ENCODE peak calls at places on chromosomes 12 and 14, in ten cellular contexts. One of them, this sample, is unnamed.

GRCh38 chr12:49295087-49296001 is at the start of gene PRPH:
- DNase-seq in gastrocnemius medialis: no peak
- DNase-seq in hepatocyte: no peak
- DNase-seq in right lobe of liver: no peak
- DNase-seq in CD8-positive, alpha-beta T cell: no peak
- DNase-seq in AG04450: no peak
- DNase-seq in colonic mucosa: no peak
- DNase-seq in body of pancreas: peak
- DNase-seq in epithelial cell of prostate: no peak
- DNase-seq in heart left ventricle: no peak
- DNase-seq in this sample: no peak

GRCh38 chr14:54931598-54932340 is 29.1 kb upstream of the GCH1 start:
- DNase-seq in gastrocnemius medialis: no peak
- DNase-seq in hepatocyte: no peak
- DNase-seq in right lobe of liver: no peak
- DNase-seq in CD8-positive, alpha-beta T cell: no peak
- DNase-seq in AG04450: no peak
- DNase-seq in colonic mucosa: no peak
- DNase-seq in body of pancreas: no peak
- DNase-seq in epithelial cell of prostate: no peak
- DNase-seq in heart left ventricle: no peak
- DNase-seq in this sample: no peak

GRCh38 chr12:58408516-58408915 is 467.1 kb downstream of the ATP23 start:
- DNase-seq in gastrocnemius medialis: no peak
- DNase-seq in hepatocyte: no peak
- DNase-seq in right lobe of liver: no peak
- DNase-seq in CD8-positive, alpha-beta T cell: no peak
- DNase-seq in AG04450: no peak
- DNase-seq in colonic mucosa: no peak
- DNase-seq in body of pancreas: no peak
- DNase-seq in epithelial cell of prostate: no peak
- DNase-seq in heart left ventricle: no peak
- DNase-seq in this sample: no peak

GRCh38 chr12:54589964-54590363 is 1.5 kb upstream of the PPP1R1A start:
- DNase-seq in gastrocnemius medialis: no peak
- DNase-seq in hepatocyte: no peak
- DNase-seq in right lobe of liver: no peak
- DNase-seq in CD8-positive, alpha-beta T cell: no peak
- DNase-seq in AG04450: no peak
- DNase-seq in colonic mucosa: no peak
- DNase-seq in body of pancreas: no peak
- DNase-seq in epithelial cell of prostate: no peak
- DNase-seq in heart left ventricle: no peak
- DNase-seq in this sample: no peak

GRCh38 chr12:132026796-132027500 is 77.2 kb downstream of the EP400 start:
- DNase-seq in gastrocnemius medialis: no peak
- DNase-seq in hepatocyte: no peak
- DNase-seq in right lobe of liver: no peak
- DNase-seq in CD8-positive, alpha-beta T cell: no peak
- DNase-seq in AG04450: no peak
- DNase-seq in colonic mucosa: no peak
- DNase-seq in body of pancreas: no peak
- DNase-seq in epithelial cell of prostate: no peak
- DNase-seq in heart left ventricle: no peak
- DNase-seq in this sample: no peak

GRCh38 chr12:3218846-3219632 is 141.9 kb downstream of the TSPAN9 start:
- DNase-seq in gastrocnemius medialis: no peak
- DNase-seq in hepatocyte: no peak
- DNase-seq in right lobe of liver: no peak
- DNase-seq in CD8-positive, alpha-beta T cell: peak
- DNase-seq in AG04450: no peak
- DNase-seq in colonic mucosa: no peak
- DNase-seq in body of pancreas: no peak
- DNase-seq in epithelial cell of prostate: no peak
- DNase-seq in heart left ventricle: no peak
- DNase-seq in this sample: no peak

GRCh38 chr12:106986625-106987389 is at the start of gene MTERF2:
- DNase-seq in gastrocnemius medialis: peak
- DNase-seq in hepatocyte: peak
- DNase-seq in right lobe of liver: peak
- DNase-seq in CD8-positive, alpha-beta T cell: peak
- DNase-seq in AG04450: peak
- DNase-seq in colonic mucosa: peak
- DNase-seq in body of pancreas: peak
- DNase-seq in epithelial cell of prostate: peak
- DNase-seq in heart left ventricle: peak
- DNase-seq in this sample: peak

GRCh38 chr14:100841445-100842403 is 15.8 kb downstream of the MEG3 start:
- DNase-seq in gastrocnemius medialis: no peak
- DNase-seq in hepatocyte: no peak
- DNase-seq in right lobe of liver: no peak
- DNase-seq in CD8-positive, alpha-beta T cell: no peak
- DNase-seq in AG04450: no peak
- DNase-seq in colonic mucosa: no peak
- DNase-seq in body of pancreas: no peak
- DNase-seq in epithelial cell of prostate: no peak
- DNase-seq in heart left ventricle: no peak
- DNase-seq in this sample: no peak

GRCh38 chr12:45839917-45840316 is 110.4 kb downstream of the ARID2 start:
- DNase-seq in gastrocnemius medialis: no peak
- DNase-seq in hepatocyte: no peak
- DNase-seq in right lobe of liver: no peak
- DNase-seq in CD8-positive, alpha-beta T cell: no peak
- DNase-seq in AG04450: no peak
- DNase-seq in colonic mucosa: no peak
- DNase-seq in body of pancreas: no peak
- DNase-seq in epithelial cell of prostate: no peak
- DNase-seq in heart left ventricle: no peak
- DNase-seq in this sample: no peak

GRCh38 chr14:92846162-92846897 is 52.2 kb downstream of the GOLGA5 start:
- DNase-seq in gastrocnemius medialis: no peak
- DNase-seq in hepatocyte: peak
- DNase-seq in right lobe of liver: no peak
- DNase-seq in CD8-positive, alpha-beta T cell: no peak
- DNase-seq in AG04450: no peak
- DNase-seq in colonic mucosa: no peak
- DNase-seq in body of pancreas: peak
- DNase-seq in epithelial cell of prostate: peak
- DNase-seq in heart left ventricle: no peak
- DNase-seq in this sample: peak

GRCh38 chr14:59207506-59207933 is 19.1 kb downstream of the DAAM1 start:
- DNase-seq in gastrocnemius medialis: no peak
- DNase-seq in hepatocyte: no peak
- DNase-seq in right lobe of liver: no peak
- DNase-seq in CD8-positive, alpha-beta T cell: no peak
- DNase-seq in AG04450: no peak
- DNase-seq in colonic mucosa: no peak
- DNase-seq in body of pancreas: no peak
- DNase-seq in epithelial cell of prostate: no peak
- DNase-seq in heart left ventricle: no peak
- DNase-seq in this sample: no peak

GRCh38 chr12:121657305-121658008 is 12.0 kb downstream of the MORN3 start:
- DNase-seq in gastrocnemius medialis: no peak
- DNase-seq in hepatocyte: no peak
- DNase-seq in right lobe of liver: no peak
- DNase-seq in CD8-positive, alpha-beta T cell: no peak
- DNase-seq in AG04450: no peak
- DNase-seq in colonic mucosa: no peak
- DNase-seq in body of pancreas: no peak
- DNase-seq in epithelial cell of prostate: no peak
- DNase-seq in heart left ventricle: no peak
- DNase-seq in this sample: no peak

GRCh38 chr14:97707603-97708002 is 910.4 kb downstream of the VRK1 start:
- DNase-seq in gastrocnemius medialis: no peak
- DNase-seq in hepatocyte: no peak
- DNase-seq in right lobe of liver: no peak
- DNase-seq in CD8-positive, alpha-beta T cell: peak
- DNase-seq in AG04450: no peak
- DNase-seq in colonic mucosa: no peak
- DNase-seq in body of pancreas: no peak
- DNase-seq in epithelial cell of prostate: no peak
- DNase-seq in heart left ventricle: no peak
- DNase-seq in this sample: no peak

GRCh38 chr12:52417742-52418141 is 11.6 kb upstream of the KRT82 start:
- DNase-seq in gastrocnemius medialis: no peak
- DNase-seq in hepatocyte: no peak
- DNase-seq in right lobe of liver: no peak
- DNase-seq in CD8-positive, alpha-beta T cell: no peak
- DNase-seq in AG04450: no peak
- DNase-seq in colonic mucosa: no peak
- DNase-seq in body of pancreas: no peak
- DNase-seq in epithelial cell of prostate: no peak
- DNase-seq in heart left ventricle: no peak
- DNase-seq in this sample: no peak

GRCh38 chr14:65193891-65194290 is 91.6 kb upstream of the MAX start:
- DNase-seq in gastrocnemius medialis: no peak
- DNase-seq in hepatocyte: no peak
- DNase-seq in right lobe of liver: no peak
- DNase-seq in CD8-positive, alpha-beta T cell: no peak
- DNase-seq in AG04450: no peak
- DNase-seq in colonic mucosa: no peak
- DNase-seq in body of pancreas: no peak
- DNase-seq in epithelial cell of prostate: no peak
- DNase-seq in heart left ventricle: no peak
- DNase-seq in this sample: no peak

DNA sequence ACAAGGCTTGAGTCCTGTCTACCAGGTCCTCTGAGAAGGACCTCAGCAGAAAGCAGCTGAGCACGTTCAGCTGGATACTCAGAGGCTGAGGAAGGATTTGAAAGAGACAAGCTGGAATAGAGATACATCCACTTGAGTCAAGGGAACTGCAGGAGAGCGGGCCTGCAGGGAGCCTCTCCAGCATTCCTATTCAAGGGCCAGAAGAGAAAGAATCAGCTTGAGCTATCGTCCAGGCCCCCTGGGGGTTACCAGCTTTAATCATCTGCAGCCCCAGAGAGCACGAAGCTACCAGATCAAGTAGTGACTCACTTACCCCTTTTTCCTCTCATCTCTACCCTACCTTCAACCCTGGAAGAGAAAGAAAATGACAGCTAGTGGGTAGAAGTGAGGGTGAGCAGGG is 80.9 kb downstream of the NDUFA12 start:
- DNase-seq in gastrocnemius medialis: no peak
- DNase-seq in hepatocyte: no peak
- DNase-seq in right lobe of liver: no peak
- DNase-seq in CD8-positive, alpha-beta T cell: no peak
- DNase-seq in AG04450: no peak
- DNase-seq in colonic mucosa: no peak
- DNase-seq in body of pancreas: no peak
- DNase-seq in epithelial cell of prostate: no peak
- DNase-seq in heart left ventricle: no peak
- DNase-seq in this sample: no peak
- H3K27ac ChIP-seq in gastrocnemius medialis: no peak
- H3K27ac ChIP-seq in hepatocyte: no peak
- H3K27ac ChIP-seq in right lobe of liver: no peak
- H3K27ac ChIP-seq in CD8-positive, alpha-beta T cell: no peak
- H3K27ac ChIP-seq in AG04450: no peak
- H3K27ac ChIP-seq in colonic mucosa: no peak
- H3K27ac ChIP-seq in body of pancreas: no peak
- H3K27ac ChIP-seq in epithelial cell of prostate: no peak
- H3K27ac ChIP-seq in heart left ventricle: no peak
- H3K27ac ChIP-seq in this sample: no peak

DNA sequence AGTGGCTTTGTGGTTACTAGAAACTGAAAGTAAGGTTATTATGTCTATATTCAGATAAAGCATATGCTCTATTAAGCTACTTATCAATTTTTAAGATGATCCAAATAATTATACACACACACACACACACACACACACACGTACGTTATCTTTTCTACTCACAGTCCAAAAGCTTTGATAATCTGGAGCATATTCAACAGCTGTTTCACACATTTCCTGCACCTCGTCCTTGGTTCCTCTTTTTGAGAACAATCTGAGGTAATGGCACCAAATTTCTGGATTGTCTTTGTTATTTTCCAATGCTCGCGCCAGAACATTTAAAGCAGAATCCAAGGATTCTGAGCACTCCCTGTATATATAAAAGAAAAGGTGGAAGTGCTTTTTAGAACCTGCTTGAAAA is 37.5 kb downstream of the ZFC3H1 start:
- DNase-seq in gastrocnemius medialis: no peak
- DNase-seq in hepatocyte: no peak
- DNase-seq in right lobe of liver: no peak
- DNase-seq in CD8-positive, alpha-beta T cell: no peak
- DNase-seq in AG04450: no peak
- DNase-seq in colonic mucosa: no peak
- DNase-seq in body of pancreas: no peak
- DNase-seq in epithelial cell of prostate: no peak
- DNase-seq in heart left ventricle: no peak
- DNase-seq in this sample: no peak
- H3K27ac ChIP-seq in gastrocnemius medialis: no peak
- H3K27ac ChIP-seq in hepatocyte: no peak
- H3K27ac ChIP-seq in right lobe of liver: no peak
- H3K27ac ChIP-seq in CD8-positive, alpha-beta T cell: no peak
- H3K27ac ChIP-seq in AG04450: no peak
- H3K27ac ChIP-seq in colonic mucosa: no peak
- H3K27ac ChIP-seq in body of pancreas: no peak
- H3K27ac ChIP-seq in epithelial cell of prostate: no peak
- H3K27ac ChIP-seq in heart left ventricle: peak
- H3K27ac ChIP-seq in this sample: no peak

GRCh38 chr14:56183631-56184157 is 65.5 kb downstream of the PELI2 start:
- DNase-seq in gastrocnemius medialis: no peak
- DNase-seq in hepatocyte: no peak
- DNase-seq in right lobe of liver: no peak
- DNase-seq in CD8-positive, alpha-beta T cell: no peak
- DNase-seq in AG04450: no peak
- DNase-seq in colonic mucosa: no peak
- DNase-seq in body of pancreas: no peak
- DNase-seq in epithelial cell of prostate: no peak
- DNase-seq in heart left ventricle: no peak
- DNase-seq in this sample: no peak
- H3K27ac ChIP-seq in gastrocnemius medialis: no peak
- H3K27ac ChIP-seq in hepatocyte: no peak
- H3K27ac ChIP-seq in right lobe of liver: no peak
- H3K27ac ChIP-seq in CD8-positive, alpha-beta T cell: no peak
- H3K27ac ChIP-seq in AG04450: no peak
- H3K27ac ChIP-seq in colonic mucosa: no peak
- H3K27ac ChIP-seq in body of pancreas: no peak
- H3K27ac ChIP-seq in epithelial cell of prostate: no peak
- H3K27ac ChIP-seq in heart left ventricle: no peak
- H3K27ac ChIP-seq in this sample: no peak

DNA sequence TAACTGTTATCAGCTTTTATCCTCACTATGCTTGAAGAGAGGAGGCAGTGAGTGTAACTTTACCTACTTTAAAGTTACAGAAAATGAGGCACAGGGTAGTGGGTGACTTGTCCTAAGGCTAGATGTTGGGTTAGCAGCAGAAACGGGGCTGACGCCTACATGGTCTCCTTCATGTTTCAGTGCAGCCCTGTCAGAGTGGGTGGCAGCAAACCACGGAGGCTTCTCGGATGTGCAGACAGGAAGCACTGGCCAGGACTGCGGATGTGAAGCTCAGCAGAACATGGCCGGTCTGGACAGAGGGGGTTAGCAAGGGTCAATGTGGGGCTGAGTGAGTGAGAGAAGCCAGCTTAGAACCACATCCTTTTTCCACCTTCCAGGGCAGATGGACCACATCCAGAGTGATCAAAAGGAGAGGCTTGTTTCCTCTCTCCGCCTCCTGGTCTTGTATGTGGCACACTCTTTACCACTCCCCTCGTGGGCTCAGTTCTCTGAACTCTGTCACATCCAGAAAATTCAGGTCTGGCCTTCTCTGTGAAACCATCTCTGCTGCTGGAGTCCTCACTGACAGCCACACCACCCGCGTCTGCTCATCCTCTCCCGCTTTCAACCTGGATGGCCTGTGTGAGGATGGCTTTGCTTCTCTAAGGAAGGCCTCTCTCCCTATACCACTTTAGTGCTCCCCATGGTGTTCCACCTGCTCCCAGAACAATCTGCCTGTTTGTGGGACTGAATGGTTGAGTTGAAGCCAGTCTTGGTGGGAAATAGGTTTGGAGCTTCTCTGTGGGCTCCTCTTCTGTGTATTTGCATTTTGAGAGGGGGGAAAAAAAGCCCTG is 14.1 kb downstream of the SUSD6 start:
- DNase-seq in gastrocnemius medialis: peak
- DNase-seq in hepatocyte: no peak
- DNase-seq in right lobe of liver: peak
- DNase-seq in CD8-positive, alpha-beta T cell: peak
- DNase-seq in AG04450: no peak
- DNase-seq in colonic mucosa: peak
- DNase-seq in body of pancreas: peak
- DNase-seq in epithelial cell of prostate: no peak
- DNase-seq in heart left ventricle: peak
- DNase-seq in this sample: no peak
- H3K27ac ChIP-seq in gastrocnemius medialis: peak
- H3K27ac ChIP-seq in hepatocyte: no peak
- H3K27ac ChIP-seq in right lobe of liver: no peak
- H3K27ac ChIP-seq in CD8-positive, alpha-beta T cell: peak
- H3K27ac ChIP-seq in AG04450: peak
- H3K27ac ChIP-seq in colonic mucosa: no peak
- H3K27ac ChIP-seq in body of pancreas: no peak
- H3K27ac ChIP-seq in epithelial cell of prostate: no peak
- H3K27ac ChIP-seq in heart left ventricle: peak
- H3K27ac ChIP-seq in this sample: no peak

This sample was measured in RWPE1.